ENCODE peak calls at places on chromosomes 16 and 17, in seven cellular contexts. T is H1, S is K562, O is HCT116, I is SK-N-SH, D is GM12878, F is HepG2. W is an unnamed sample.

GRCh38 chr17:31843382-31843780 is 15.7 kb downstream of the COPRS start:
- DNase-seq in T (no peak), S (no peak), O (no peak), I (no peak), D (no peak), F (no peak), W (no peak)

GRCh38 chr16:10929853-10930754 is 12.2 kb downstream of the DEXI start:
- DNase-seq in T (no peak), S (no peak), O (no peak), I (no peak), D (no peak), F (no peak), W (no peak)

GRCh38 chr17:57697891-57698708 is 47.0 kb downstream of the CCDC182 start:
- DNase-seq in T (no peak), S (no peak), O (no peak), I (no peak), D (no peak), F (peak), W (no peak)

GRCh38 chr17:68290268-68290954 is 516 bp downstream of the SLC16A6 start:
- DNase-seq in T (no peak), S (no peak), O (no peak), I (peak), D (no peak), F (no peak), W (no peak)

GRCh38 chr16:67954421-67955196 is 10.7 kb upstream of the LCAT start:
- DNase-seq in T (no peak), S (no peak), O (no peak), I (no peak), D (no peak), F (no peak), W (no peak)

GRCh38 chr17:52148969-52149351 is 9.6 kb downstream of the CA10 start:
- DNase-seq in T (no peak), S (no peak), O (no peak), I (no peak), D (no peak), F (no peak), W (no peak)

GRCh38 chr16:17083628-17084027 is 387.1 kb downstream of the XYLT1 start:
- DNase-seq in T (peak), S (no peak), O (no peak), I (no peak), D (no peak), F (no peak), W (peak)

GRCh38 chr17:15121426-15121825 is 143.7 kb downstream of the PMP22 start:
- DNase-seq in T (no peak), S (no peak), O (no peak), I (no peak), D (no peak), F (no peak), W (no peak)

GRCh38 chr16:67828651-67829050 is 13.5 kb upstream of the THAP11 start:
- DNase-seq in T (no peak), S (no peak), O (no peak), I (no peak), D (no peak), F (no peak), W (no peak)

GRCh38 chr17:82232876-82233785 is 4.3 kb downstream of the SLC16A3 start:
- DNase-seq in T (no peak), S (no peak), O (no peak), I (no peak), D (no peak), F (no peak), W (no peak)

GRCh38 chr17:78359216-78359935 is 501 bp downstream of the SOCS3 start:
- DNase-seq in T (no peak), S (peak), O (no peak), I (peak), D (no peak), F (no peak), W (no peak)

GRCh38 chr17:38327936-38328335 is 15.8 kb downstream of the GPR179 start:
- DNase-seq in T (no peak), S (no peak), O (no peak), I (peak), D (no peak), F (no peak), W (no peak)

GRCh38 chr17:38329284-38329683 is 14.5 kb downstream of the GPR179 start:
- DNase-seq in T (no peak), S (no peak), O (no peak), I (no peak), D (no peak), F (no peak), W (no peak)

GRCh38 chr17:38325221-38325851 is 18.4 kb downstream of the GPR179 start:
- DNase-seq in T (no peak), S (no peak), O (no peak), I (peak), D (no peak), F (no peak), W (no peak)

GRCh38 chr17:38328620-38329019 is 15.1 kb downstream of the GPR179 start:
- DNase-seq in T (no peak), S (no peak), O (no peak), I (no peak), D (no peak), F (no peak), W (no peak)

DNA sequence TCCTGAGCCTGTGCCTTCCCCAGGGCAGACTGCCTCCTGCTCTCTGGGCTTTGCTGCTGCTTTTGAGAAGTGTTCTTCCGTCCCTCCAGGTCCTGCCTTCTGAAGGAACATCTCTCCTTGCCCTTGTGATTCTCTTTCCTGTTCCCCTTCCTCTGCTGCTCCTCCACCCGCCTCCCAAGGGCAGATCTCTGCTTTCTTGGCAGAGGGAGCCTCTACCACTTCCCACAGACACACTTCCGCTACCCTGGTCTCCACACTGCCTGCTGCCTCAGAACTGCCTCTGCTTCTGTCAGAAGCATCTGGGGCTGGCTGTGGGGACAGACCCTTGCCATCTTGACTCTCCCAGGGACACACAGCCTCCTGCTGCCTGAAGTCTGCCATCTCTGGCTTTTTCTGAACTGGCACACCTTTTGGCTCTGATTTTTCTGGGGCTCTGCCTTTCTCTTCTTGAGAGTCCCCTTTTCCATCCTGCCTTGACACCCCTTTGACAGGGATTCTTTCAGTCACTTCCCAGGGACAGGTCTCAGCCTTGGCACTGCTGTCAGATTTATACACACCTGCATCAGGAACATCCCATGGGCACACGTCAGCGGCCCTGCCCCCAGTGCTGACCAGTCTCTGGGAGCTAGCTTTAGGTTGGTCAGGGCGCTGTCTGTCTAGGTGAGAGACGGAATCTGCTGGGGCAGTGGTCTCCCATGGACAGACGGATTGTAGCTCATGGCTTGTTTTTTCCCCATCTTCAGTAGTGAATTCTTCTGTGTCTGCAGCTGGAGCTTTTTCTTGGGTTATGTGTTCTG is 16.6 kb downstream of the GPR179 start:
- DNase-seq in T (no peak), S (no peak), O (no peak), I (peak), D (no peak), F (no peak), W (no peak)
- TF ChIP-seq YY1 in T (no peak), S (no peak), O (no peak), I (no peak), D (no peak), F (no peak), W (no peak)

GRCh38 chr16:81940781-81941560 is 70.3 kb downstream of the SDR42E1 start:
- DNase-seq in T (no peak), S (no peak), O (peak), I (peak), D (no peak), F (peak), W (peak)
- TF ChIP-seq YY1 in T (no peak), S (no peak), O (no peak), I (no peak), D (no peak), F (no peak), W (no peak)

GRCh38 chr16:50445603-50446250 is 76.9 kb upstream of the BRD7 start:
- DNase-seq in T (no peak), S (no peak), O (no peak), I (no peak), D (no peak), F (no peak), W (no peak)
- TF ChIP-seq YY1 in T (no peak), S (no peak), O (no peak), I (no peak), D (no peak), F (no peak), W (no peak)

GRCh38 chr17:67244621-67245072 is 349 bp downstream of the HELZ start:
- DNase-seq in T (no peak), S (peak), O (no peak), I (peak), D (no peak), F (no peak), W (no peak)
- TF ChIP-seq YY1 in T (no peak), S (no peak), O (no peak), I (no peak), D (no peak), F (no peak), W (no peak)

GRCh38 chr17:75645889-75646625 is 12.8 kb downstream of the SMIM5 start:
- DNase-seq in T (no peak), S (no peak), O (peak), I (peak), D (peak), F (peak), W (no peak)
- TF ChIP-seq YY1 in T (no peak), S (no peak), O (no peak), I (no peak), D (no peak), F (peak), W (no peak)

DNA sequence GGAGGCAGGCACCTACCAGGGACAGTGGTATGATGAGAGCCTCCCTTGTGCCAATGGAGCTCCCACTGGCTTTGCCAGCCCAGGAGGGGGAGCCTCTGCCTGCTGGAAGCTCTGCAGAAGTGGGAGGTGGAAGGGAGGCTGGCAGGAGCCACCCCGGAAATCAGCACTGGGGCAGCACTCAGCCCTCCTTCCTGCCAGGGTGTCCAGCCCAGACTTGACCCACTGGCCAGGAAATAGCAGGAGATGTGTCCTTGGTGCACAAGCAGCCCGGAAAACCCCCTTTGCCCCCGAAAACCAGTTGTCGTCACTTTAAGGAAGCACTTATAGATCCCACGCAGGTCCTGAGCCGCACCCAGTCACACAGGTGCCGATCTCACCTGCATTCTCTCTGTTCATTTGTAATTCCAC is 49.3 kb upstream of the CACNG4 start:
- DNase-seq in T (no peak), S (no peak), O (peak), I (peak), D (no peak), F (peak), W (no peak)
- TF ChIP-seq YY1 in T (no peak), S (no peak), O (no peak), I (no peak), D (no peak), F (no peak), W (no peak)

GRCh38 chr17:38869647-38870258 is at the start of gene LASP1:
- DNase-seq in T (peak), S (peak), O (no peak), I (peak), D (peak), F (peak), W (no peak)

GRCh38 chr17:38868095-38868967 is 1.5 kb upstream of the LASP1 start:
- DNase-seq in T (no peak), S (no peak), O (no peak), I (no peak), D (peak), F (peak), W (no peak)

GRCh38 chr17:38868968-38869646 is 751 bp upstream of the LASP1 start:
- DNase-seq in T (peak), S (peak), O (peak), I (peak), D (peak), F (peak), W (no peak)

GRCh38 chr17:38864636-38865398 is 5.0 kb upstream of the LASP1 start:
- DNase-seq in T (no peak), S (no peak), O (no peak), I (no peak), D (no peak), F (peak), W (no peak)

DNA sequence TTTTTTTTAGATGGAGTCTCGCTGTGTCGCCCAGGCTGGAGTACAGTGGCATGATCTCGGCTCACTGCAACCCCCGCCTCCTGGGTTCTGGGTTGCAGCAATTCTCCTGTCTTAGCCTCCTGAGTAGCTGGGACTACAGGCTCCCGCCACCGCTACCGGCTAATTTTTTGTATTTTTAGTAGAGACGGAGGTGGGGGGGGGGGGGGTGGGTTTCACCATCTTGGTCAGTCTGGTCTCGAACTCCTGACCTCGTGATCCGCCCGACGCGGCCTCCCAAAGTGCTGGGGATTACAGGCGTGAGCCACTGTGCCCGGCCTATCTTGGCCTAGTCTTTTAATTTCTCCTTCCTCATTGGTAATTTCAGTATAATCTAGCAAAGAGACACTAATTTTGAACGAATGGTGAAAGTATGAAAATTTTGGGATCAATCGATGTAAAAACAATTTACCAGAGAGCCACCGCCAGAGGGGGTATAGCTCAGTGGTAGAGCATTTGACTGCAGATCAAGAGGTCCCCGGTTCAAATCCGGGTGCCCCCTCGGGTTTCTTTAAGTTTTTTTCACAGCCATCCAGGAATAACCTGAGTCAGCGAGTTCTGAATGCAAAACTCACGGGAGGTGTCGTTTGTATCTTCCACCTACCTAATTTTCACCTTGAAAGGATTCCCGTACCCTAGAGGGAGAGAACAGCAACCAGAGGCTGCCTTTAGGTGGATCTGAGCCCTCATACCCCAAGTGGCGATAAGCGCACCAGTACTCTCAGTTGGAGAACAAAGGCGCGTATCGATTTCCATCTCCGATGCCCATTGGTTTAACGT is 2.5 kb upstream of the LASP1 start:
- DNase-seq in T (peak), S (no peak), O (no peak), I (no peak), D (peak), F (peak), W (no peak)
- TF ChIP-seq YY1 in T (no peak), S (no peak), O (no peak), I (peak), D (peak), F (no peak), W (no peak)

W was measured in NT2/D1.